ENCODE peak calls at places on chromosomes 16 and 17, in seven cellular contexts. A is nucleus accumbens; V is activated naive CD4-positive, alpha-beta T cell; W is naive B cell; S is neural progenitor cell; L is mesenteric fat pad; D is NCI-H1105 treated with DMSO at 0.1 percent for 48 hours. O is an unnamed sample.
A peak's percentile ranks its signal among the peaks of the same experiment; 100 is the strongest.

GRCh38 chr17:63035271-63035670 is 69.2 kb downstream of the TANC2 start:
- DNase-seq in A (no peak), V (no peak), W (no peak), S (no peak), L (no peak), D (peak; percentile 2), O (no peak)

GRCh38 chr17:58786586-58787295 is 31.1 kb downstream of the PPM1E start:
- DNase-seq in A (no peak), V (no peak), W (no peak), S (no peak), L (no peak), D (no peak), O (no peak)

GRCh38 chr17:50502643-50502990 is 5.6 kb upstream of the MYCBPAP start:
- DNase-seq in A (no peak), V (no peak), W (no peak), S (no peak), L (no peak), D (no peak), O (no peak)

GRCh38 chr17:7852919-7853692 is 1.8 kb upstream of the TMEM88 start:
- DNase-seq in A (no peak), V (no peak), W (peak; percentile 26), S (peak; percentile 56), L (no peak), D (no peak), O (no peak)

GRCh38 chr17:48597775-48598631 is 4.4 kb upstream of the HOXB5 start:
- DNase-seq in A (no peak), V (peak; percentile 29), W (peak; percentile 47), S (peak; percentile 50), L (peak; percentile 90), D (no peak), O (no peak)

GRCh38 chr17:3590231-3590630 is 19.0 kb downstream of the TRPV1 start:
- DNase-seq in A (no peak), V (no peak), W (no peak), S (no peak), L (no peak), D (no peak), O (no peak)

GRCh38 chr17:63626551-63627228 is 4.5 kb downstream of the MAP3K3 start:
- DNase-seq in A (no peak), V (no peak), W (no peak), S (no peak), L (no peak), D (no peak), O (no peak)

GRCh38 chr16:54422569-54422978 is 136.0 kb upstream of the IRX3 start:
- DNase-seq in A (no peak), V (no peak), W (no peak), S (no peak), L (no peak), D (no peak), O (no peak)

GRCh38 chr17:65268832-65269231 is 131.7 kb downstream of the RGS9 start:
- DNase-seq in A (no peak), V (no peak), W (no peak), S (no peak), L (no peak), D (no peak), O (no peak)

GRCh38 chr16:1021553-1022160 is 40.1 kb downstream of the SOX8 start:
- DNase-seq in A (no peak), V (no peak), W (no peak), S (no peak), L (no peak), D (no peak), O (no peak)

GRCh38 chr17:80908206-80908605 is 83.4 kb upstream of the CHMP6 start:
- DNase-seq in A (no peak), V (no peak), W (no peak), S (no peak), L (no peak), D (no peak), O (no peak)

GRCh38 chr16:72530434-72530833 is 358.5 kb upstream of the PMFBP1 start:
- DNase-seq in A (no peak), V (no peak), W (no peak), S (no peak), L (no peak), D (no peak), O (no peak)

GRCh38 chr17:78415821-78416301 is 37.4 kb downstream of the PGS1 start:
- DNase-seq in A (no peak), V (no peak), W (no peak), S (no peak), L (no peak), D (no peak), O (no peak)

GRCh38 chr17:51135956-51136355 is 15.3 kb upstream of the SPAG9 start:
- DNase-seq in A (no peak), V (no peak), W (no peak), S (no peak), L (no peak), D (no peak), O (no peak)

GRCh38 chr16:66476328-66477027 is 49.4 kb downstream of the BEAN1 start:
- DNase-seq in A (no peak), V (no peak), W (peak; percentile 16), S (no peak), L (peak; percentile 60), D (no peak), O (no peak)

GRCh38 chr17:13940858-13941665 is 128.2 kb upstream of the COX10 start:
- DNase-seq in A (no peak), V (no peak), W (no peak), S (no peak), L (no peak), D (no peak), O (no peak)

GRCh38 chr16:52494621-52495020 is 52.3 kb downstream of the TOX3 start:
- DNase-seq in A (no peak), V (no peak), W (no peak), S (no peak), L (no peak), D (no peak), O (no peak)

GRCh38 chr16:82633964-82634600 is 7.3 kb downstream of the CDH13 start:
- DNase-seq in A (peak; percentile 48), V (no peak), W (no peak), S (no peak), L (no peak), D (peak; percentile 78), O (no peak)

GRCh38 chr16:24102120-24102740 is 153.9 kb upstream of the CACNG3 start:
- DNase-seq in A (no peak), V (no peak), W (no peak), S (no peak), L (no peak), D (peak; percentile 9), O (no peak)

GRCh38 chr17:28357901-28358197 is 522 bp upstream of the POLDIP2 start:
- DNase-seq in A (no peak), V (no peak), W (no peak), S (no peak), L (no peak), D (no peak), O (no peak)

GRCh38 chr16:31452631-31453106 is 6.6 kb upstream of the ARMC5 start:
- DNase-seq in A (no peak), V (no peak), W (no peak), S (no peak), L (no peak), D (no peak), O (no peak)

GRCh38 chr17:18860161-18860972 is 2.4 kb downstream of the PRPSAP2 start:
- DNase-seq in A (no peak), V (no peak), W (no peak), S (no peak), L (no peak), D (no peak), O (no peak)

GRCh38 chr17:12024332-12024731 is 3.7 kb downstream of the MAP2K4 start:
- DNase-seq in A (no peak), V (no peak), W (no peak), S (no peak), L (no peak), D (no peak), O (no peak)

GRCh38 chr16:20774703-20775362 is 11.0 kb downstream of the ACSM3 start:
- DNase-seq in A (no peak), V (peak; percentile 37), W (peak; percentile 19), S (peak; percentile 76), L (no peak), D (peak; percentile 12), O (no peak)

GRCh38 chr16:56670640-56670934 is 973 bp downstream of the MT1H start:
- DNase-seq in A (no peak), V (no peak), W (no peak), S (no peak), L (no peak), D (no peak), O (no peak)

GRCh38 chr17:63476857-63477470 is at the start of gene ACE:
- DNase-seq in A (peak; percentile 44), V (no peak), W (peak; percentile 30), S (peak; percentile 76), L (no peak), D (peak; percentile 71), O (peak; percentile 83)

GRCh38 chr17:42049834-42050359 is 504 bp downstream of the C17orf113 start:
- DNase-seq in A (no peak), V (no peak), W (no peak), S (no peak), L (no peak), D (no peak), O (no peak)

GRCh38 chr17:73365934-73366623 is 54.3 kb upstream of the CDC42EP4 start:
- DNase-seq in A (no peak), V (no peak), W (no peak), S (peak; percentile 69), L (no peak), D (no peak), O (no peak)

O was measured in D721Med.